ENCODE peak calls at places on chromosomes 4 and X, in four cellular contexts. E is occipital lobe, Y is T-helper 9 cell, L is ELR. A is an unnamed sample.

GRCh38 chr4:140926672-140927071 is 170.5 kb upstream of the TBC1D9 start:
- DNase-seq in Y (no peak), L (peak; percentile 2), E (no peak), A (no peak)

GRCh38 chrX:12118134-12118533 is 20.1 kb upstream of the FRMPD4 start:
- DNase-seq in E (no peak), Y (no peak), L (peak; percentile 50), A (no peak)

GRCh38 chr4:148692242-148692641 is 250.0 kb upstream of the NR3C2 start:
- DNase-seq in E (no peak), L (no peak), Y (no peak), A (no peak)

GRCh38 chrX:72131317-72132294 is at the start of gene RTL5:
- DNase-seq in E (peak; percentile 88), L (peak; percentile 82), Y (peak; percentile 47), A (peak; percentile 78)

GRCh38 chrX:120357186-120357585 is 4.7 kb upstream of the ATP1B4 start:
- DNase-seq in L (no peak), E (no peak), Y (no peak), A (no peak)

GRCh38 chr4:81550005-81550896 is 78.5 kb upstream of the RASGEF1B start:
- DNase-seq in L (no peak), E (no peak), Y (no peak), A (no peak)

GRCh38 chr4:138758876-138759275 is 256.7 kb upstream of the NOCT start:
- DNase-seq in L (no peak), E (no peak), Y (no peak), A (no peak)

GRCh38 chrX:154486052-154486395 is 391 bp downstream of the UBL4A start:
- DNase-seq in E (no peak), Y (peak; percentile 22), L (peak; percentile 43), A (no peak)

GRCh38 chr4:2433609-2434350 is 15.0 kb downstream of the CFAP99 start:
- DNase-seq in E (no peak), L (no peak), Y (no peak), A (peak; percentile 32)

GRCh38 chrX:69597399-69597798 is 18.5 kb upstream of the EDA start:
- DNase-seq in L (no peak), Y (no peak), E (no peak), A (no peak)

GRCh38 chr4:17168571-17168970 is 270.1 kb upstream of the LDB2 start:
- DNase-seq in L (peak; percentile 62), E (no peak), Y (no peak), A (no peak)

GRCh38 chrX:74656079-74656745 is 41.8 kb upstream of the RLIM start:
- DNase-seq in L (peak; percentile 28), Y (no peak), E (no peak), A (no peak)

GRCh38 chrX:129679856-129680255 is 25.1 kb upstream of the APLN start:
- DNase-seq in Y (no peak), L (peak; percentile 57), E (no peak), A (no peak)

GRCh38 chrX:21930986-21931385 is 9.5 kb upstream of the SMS start:
- DNase-seq in Y (no peak), L (no peak), E (no peak), A (no peak)

GRCh38 chrX:108397627-108398392 is 40.4 kb downstream of the COL4A6 start:
- DNase-seq in Y (no peak), E (no peak), L (peak; percentile 87), A (no peak)

GRCh38 chr4:7223566-7223965 is 31.2 kb downstream of the SORCS2 start:
- DNase-seq in Y (no peak), L (no peak), E (no peak), A (no peak)

GRCh38 chr4:186593587-186593973 is 38.2 kb upstream of the MTNR1A start:
- DNase-seq in Y (no peak), L (no peak), E (no peak), A (no peak)

GRCh38 chr4:48127231-48127881 is 6.7 kb downstream of the TXK start:
- DNase-seq in L (no peak), E (no peak), Y (no peak), A (no peak)

GRCh38 chrX:132463411-132463810 is 25.4 kb downstream of the MBNL3 start:
- DNase-seq in L (peak; percentile 6), E (no peak), Y (peak; percentile 3), A (no peak)

GRCh38 chrX:151398346-151398745 is 1.3 kb downstream of the VMA21 start:
- DNase-seq in E (no peak), L (no peak), Y (no peak), A (no peak)

GRCh38 chrX:39293203-39293602 is 491.9 kb downstream of the MID1IP1 start:
- DNase-seq in L (no peak), E (no peak), Y (no peak), A (no peak)

GRCh38 chr4:129829373-129829772 is 733.4 kb downstream of the C4orf33 start:
- DNase-seq in L (no peak), E (no peak), Y (no peak), A (no peak)

GRCh38 chr4:147640331-147640730 is 23.1 kb downstream of the TMEM184C start:
- DNase-seq in E (no peak), L (peak; percentile 3), Y (no peak), A (no peak)

GRCh38 chr4:117623321-117623720 is 411.0 kb upstream of the NDST3 start:
- DNase-seq in E (no peak), L (peak; percentile 14), Y (no peak), A (no peak)

GRCh38 chr4:182929296-182929695 is 12.1 kb upstream of the DCTD start:
- DNase-seq in E (no peak), Y (no peak), L (peak; percentile 94), A (no peak)

GRCh38 chr4:167032876-167033275 is 201.4 kb downstream of the SPOCK3 start:
- DNase-seq in Y (no peak), L (peak; percentile 77), E (no peak), A (no peak)

GRCh38 chr4:39441593-39441992 is 17.1 kb downstream of the RPL9 start:
- DNase-seq in L (no peak), Y (no peak), E (no peak), A (no peak)

A was measured in amygdala.